ENCODE peak calls at places on chromosomes 7 and 10, in four cellular contexts. O, H, R and V are unnamed samples.

GRCh38 chr7:4789194-4790077 is 14.0 kb downstream of the AP5Z1 start:
- DNase-seq in O (no peak), H (no peak), R (no peak), V (no peak)

GRCh38 chr10:28631896-28632596 is 45.3 kb upstream of the BAMBI start:
- DNase-seq in O (no peak), H (no peak), R (no peak), V (no peak)

GRCh38 chr10:11448190-11448544 is 163.3 kb downstream of the USP6NL start:
- DNase-seq in O (no peak), H (no peak), R (no peak), V (no peak)

GRCh38 chr7:88322151-88322550 is 15.5 kb upstream of the STEAP4 start:
- DNase-seq in O (no peak), H (no peak), R (no peak), V (no peak)

GRCh38 chr10:13528875-13529713 is at the start of gene BEND7:
- DNase-seq in O (no peak), H (peak; percentile 48), R (no peak), V (no peak)

GRCh38 chr7:139669106-139670061 is 108.4 kb downstream of the HIPK2 start:
- DNase-seq in O (no peak), H (no peak), R (no peak), V (no peak)

GRCh38 chr7:114405427-114405826 is 9.2 kb upstream of the FOXP2 start:
- DNase-seq in O (no peak), H (no peak), R (no peak), V (no peak)

GRCh38 chr7:9488555-9488954 is 1055.1 kb downstream of the NXPH1 start:
- DNase-seq in O (no peak), H (no peak), R (no peak), V (no peak)

GRCh38 chr7:122092964-122093797 is 50.9 kb downstream of the AASS start:
- DNase-seq in O (no peak), H (peak; percentile 71), R (peak; percentile 39), V (no peak)

DNA sequence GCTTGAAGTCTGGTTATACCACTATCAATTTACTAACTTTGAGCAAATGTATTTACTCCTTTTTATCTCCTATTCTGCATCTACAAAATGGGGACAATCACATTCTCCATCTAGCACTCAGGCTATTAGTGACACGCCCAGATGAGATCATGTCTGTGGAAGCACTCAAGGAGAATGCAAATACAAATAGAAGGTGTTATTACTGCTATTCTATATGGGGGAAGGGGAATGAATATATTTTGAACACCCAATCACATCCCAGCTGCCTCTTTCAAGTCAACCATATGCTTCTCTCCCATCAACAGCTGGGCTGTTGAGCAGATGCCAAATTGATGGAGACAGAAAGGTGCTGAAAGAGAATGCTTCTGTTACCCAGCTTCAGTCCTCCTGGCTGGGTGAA is 23.5 kb downstream of the SGMS1 start:
- DNase-seq in O (no peak), H (no peak), R (no peak), V (no peak)
- TF ChIP-seq POLR2A in O (no peak), H (no peak), R (no peak), V (no peak)

DNA sequence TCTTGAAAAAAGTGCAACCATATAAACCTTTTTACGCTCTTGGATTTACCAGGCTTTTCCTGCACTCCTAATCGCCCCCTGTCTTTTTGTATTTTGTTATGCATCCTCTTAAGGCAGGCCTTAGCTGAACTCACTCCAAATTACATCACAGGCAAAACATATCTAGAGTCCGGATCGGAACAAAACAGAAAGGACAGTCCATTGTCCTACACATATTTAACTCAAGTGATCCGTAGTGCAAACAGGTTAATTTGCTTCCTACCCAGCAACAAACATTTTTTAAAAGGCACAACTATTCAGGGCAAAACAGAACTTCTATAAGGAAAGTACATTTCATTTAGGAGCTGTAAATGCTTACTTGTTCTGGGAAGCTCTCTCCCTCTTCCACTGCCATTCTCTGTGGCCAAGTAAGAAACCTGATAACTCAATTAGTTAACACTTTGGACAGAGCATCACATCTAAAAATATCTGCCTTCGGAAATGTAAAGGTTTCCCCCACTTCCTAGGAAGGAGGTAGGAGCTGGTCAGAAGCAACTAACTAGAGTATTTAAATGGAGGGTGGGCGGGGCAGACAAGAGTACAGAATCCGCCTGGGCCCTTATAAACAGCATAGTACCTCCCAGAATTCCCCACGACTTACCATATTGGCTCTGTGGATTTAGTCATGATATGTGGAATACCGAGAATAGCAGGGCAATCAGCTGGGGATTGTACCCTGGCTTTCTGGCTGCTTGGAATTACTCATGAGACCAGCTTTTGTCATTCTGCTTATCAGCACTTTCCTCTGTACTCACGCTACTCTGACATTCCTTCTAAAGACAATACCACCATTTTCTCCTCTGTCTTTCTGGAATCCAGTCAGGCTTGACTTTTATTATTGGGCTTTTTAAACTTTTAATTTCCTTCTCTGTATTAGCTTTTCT is 89.5 kb downstream of the ANK3 start:
- DNase-seq in O (no peak), H (no peak), R (no peak), V (no peak)
- H3K4me3 ChIP-seq in O (no peak overlapping the region), H (no peak overlapping the region), R (no peak overlapping the region), V (peak overlapping the region; percentile 28)

GRCh38 chr7:2873146-2873545 is 29.0 kb upstream of the GNA12 start:
- DNase-seq in O (no peak), H (no peak), R (no peak), V (no peak)

GRCh38 chr7:2870471-2870941 is 26.4 kb upstream of the GNA12 start:
- DNase-seq in O (peak; percentile 90), H (peak; percentile 46), R (peak; percentile 56), V (peak; percentile 94)

GRCh38 chr7:2872296-2872874 is 28.3 kb upstream of the GNA12 start:
- DNase-seq in O (no peak), H (no peak), R (no peak), V (no peak)

GRCh38 chr7:2876031-2876862 is 32.1 kb upstream of the GNA12 start:
- DNase-seq in O (no peak), H (no peak), R (no peak), V (no peak)

DNA sequence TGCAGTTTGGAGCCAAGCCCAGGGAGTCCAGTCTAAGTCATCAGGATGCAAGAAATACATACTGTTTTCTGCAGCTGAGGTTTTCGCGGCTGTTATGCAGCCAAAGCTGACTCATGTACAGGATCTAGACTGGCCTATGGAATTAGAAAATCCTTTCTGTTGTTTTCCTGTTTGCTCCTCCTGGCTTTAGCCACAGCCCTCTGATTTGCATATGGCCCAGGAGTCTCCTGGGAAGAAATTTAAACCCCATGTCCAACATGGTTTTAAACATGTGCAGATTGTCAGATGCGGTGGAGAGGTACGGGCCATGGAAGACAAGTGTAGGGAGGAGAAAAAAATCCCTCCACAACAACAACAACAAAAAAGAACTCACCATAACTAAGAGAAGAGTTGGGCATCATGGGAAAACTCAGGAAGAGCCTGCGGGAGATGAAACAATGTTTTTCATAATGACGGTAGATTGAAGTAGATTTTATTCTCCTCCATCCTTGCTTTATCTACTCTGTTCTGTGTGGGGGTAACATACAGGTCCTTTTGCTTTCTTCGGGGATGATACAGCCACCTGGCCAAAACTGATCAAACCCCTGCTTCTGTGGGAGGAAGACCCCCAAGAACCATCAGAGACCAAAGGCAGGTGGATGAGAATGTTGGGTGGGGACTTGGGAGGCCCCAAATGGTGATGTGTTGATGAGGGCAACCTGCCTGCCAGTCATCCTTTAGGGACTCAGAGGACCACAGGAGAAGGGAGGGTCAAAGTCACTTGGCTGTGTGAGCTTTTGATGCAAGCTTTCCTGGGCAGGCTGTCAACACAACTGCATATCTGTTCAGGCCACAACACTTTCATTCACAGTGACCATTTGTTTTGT is 29.8 kb upstream of the GNA12 start:
- DNase-seq in O (no peak), H (no peak), R (no peak), V (no peak)
- TF ChIP-seq POLR2A in O (no peak), H (no peak), R (no peak), V (no peak)

GRCh38 chr10:92849576-92850090 is 1.3 kb downstream of the EXOC6 start:
- DNase-seq in O (no peak), H (no peak), R (no peak), V (no peak)
- H3K4me3 ChIP-seq in O (peak overlapping the region; percentile 99), H (peak overlapping the region; percentile 98), R (no peak overlapping the region), V (peak overlapping the region; percentile 84)